ENCODE peak calls at places on chromosomes 1 and 21, in nine cellular contexts. X is AG10803, G is Calu3, Y is choroid plexus epithelial cell, F is brain microvascular endothelial cell, W is kidney epithelial cell, Q is mesothelial cell of epicardium, J is HFF-Myc, E is heart right ventricle. V is an unnamed sample.

GRCh38 chr21:46354046-46354445 is 30.1 kb downstream of the PCNT start:
- DNase-seq in X (no peak), J (no peak), Y (no peak), F (no peak), Q (no peak), G (no peak), E (no peak), W (no peak), V (no peak)

GRCh38 chr1:94672934-94673333 is 131.4 kb upstream of the F3 start:
- DNase-seq in J (peak), W (no peak), X (peak), E (no peak), F (peak), Y (peak), Q (no peak), G (no peak), V (no peak)

GRCh38 chr1:227996187-227996950 is 10.4 kb upstream of the WNT3A start:
- DNase-seq in X (no peak), F (no peak), G (no peak), E (no peak), J (no peak), W (no peak), Q (no peak), Y (no peak), V (no peak)

GRCh38 chr1:230896719-230897118 is 28.4 kb upstream of the C1orf198 start:
- DNase-seq in G (no peak), Y (peak), Q (no peak), J (no peak), W (no peak), X (no peak), F (no peak), E (no peak), V (no peak)

GRCh38 chr1:225745231-225745630 is 32.4 kb upstream of the SRP9 start:
- DNase-seq in Y (no peak), G (no peak), F (no peak), X (no peak), J (no peak), W (no peak), Q (no peak), E (no peak), V (no peak)

GRCh38 chr1:54355931-54356679 is 50.1 kb downstream of the SSBP3 start:
- DNase-seq in F (no peak), W (no peak), X (no peak), Y (no peak), Q (no peak), G (no peak), E (no peak), J (no peak), V (no peak)

GRCh38 chr1:41102208-41102607 is 80.7 kb upstream of the SLFNL1 start:
- DNase-seq in E (peak), F (peak), G (peak), Y (peak), W (peak), J (peak), Q (peak), X (peak), V (peak)

GRCh38 chr1:97797403-97798183 is 123.2 kb downstream of the DPYD start:
- DNase-seq in J (no peak), Y (peak), G (no peak), X (peak), E (peak), Q (no peak), W (no peak), F (peak), V (no peak)

GRCh38 chr1:10852486-10852885 is 56.0 kb upstream of the CASZ1 start:
- DNase-seq in E (no peak), X (no peak), Y (no peak), W (no peak), Q (no peak), G (no peak), F (no peak), J (no peak), V (no peak)

GRCh38 chr1:150554086-150554452 is 4.9 kb downstream of the ADAMTSL4 start:
- DNase-seq in Q (no peak), X (no peak), W (no peak), J (no peak), E (no peak), G (no peak), Y (no peak), F (no peak), V (no peak)

GRCh38 chr1:237570530-237570929 is 320.2 kb downstream of the ZP4 start:
- DNase-seq in Y (no peak), J (no peak), W (no peak), G (no peak), Q (no peak), F (no peak), E (no peak), X (no peak), V (no peak)

GRCh38 chr1:168468042-168468809 is 75.6 kb downstream of the XCL2 start:
- DNase-seq in E (no peak), Y (no peak), X (peak), Q (no peak), J (no peak), G (no peak), W (no peak), F (no peak), V (no peak)

GRCh38 chr1:164648211-164649080 is 89.5 kb downstream of the PBX1 start:
- DNase-seq in Y (peak), E (no peak), F (no peak), G (no peak), X (no peak), Q (no peak), W (no peak), J (no peak), V (no peak)

GRCh38 chr1:17232759-17233661 is 15.9 kb upstream of the PADI3 start:
- DNase-seq in X (peak), J (peak), Q (no peak), G (peak), F (peak), Y (peak), W (peak), E (no peak), V (no peak)

GRCh38 chr1:182054698-182055326 is 6.7 kb downstream of the ZNF648 start:
- DNase-seq in Q (no peak), J (no peak), E (no peak), W (no peak), G (peak), Y (peak), F (peak), X (peak), V (peak)

GRCh38 chr1:24027838-24028468 is 47.8 kb upstream of the SRSF10 start:
- DNase-seq in X (peak), F (peak), Q (no peak), W (no peak), E (no peak), Y (peak), G (no peak), J (peak), V (no peak)
- TF ChIP-seq CTCF in X (peak), F (peak), Q (no peak), W (peak), E (peak), Y (peak), G (no peak), J (peak), V (no peak)

DNA sequence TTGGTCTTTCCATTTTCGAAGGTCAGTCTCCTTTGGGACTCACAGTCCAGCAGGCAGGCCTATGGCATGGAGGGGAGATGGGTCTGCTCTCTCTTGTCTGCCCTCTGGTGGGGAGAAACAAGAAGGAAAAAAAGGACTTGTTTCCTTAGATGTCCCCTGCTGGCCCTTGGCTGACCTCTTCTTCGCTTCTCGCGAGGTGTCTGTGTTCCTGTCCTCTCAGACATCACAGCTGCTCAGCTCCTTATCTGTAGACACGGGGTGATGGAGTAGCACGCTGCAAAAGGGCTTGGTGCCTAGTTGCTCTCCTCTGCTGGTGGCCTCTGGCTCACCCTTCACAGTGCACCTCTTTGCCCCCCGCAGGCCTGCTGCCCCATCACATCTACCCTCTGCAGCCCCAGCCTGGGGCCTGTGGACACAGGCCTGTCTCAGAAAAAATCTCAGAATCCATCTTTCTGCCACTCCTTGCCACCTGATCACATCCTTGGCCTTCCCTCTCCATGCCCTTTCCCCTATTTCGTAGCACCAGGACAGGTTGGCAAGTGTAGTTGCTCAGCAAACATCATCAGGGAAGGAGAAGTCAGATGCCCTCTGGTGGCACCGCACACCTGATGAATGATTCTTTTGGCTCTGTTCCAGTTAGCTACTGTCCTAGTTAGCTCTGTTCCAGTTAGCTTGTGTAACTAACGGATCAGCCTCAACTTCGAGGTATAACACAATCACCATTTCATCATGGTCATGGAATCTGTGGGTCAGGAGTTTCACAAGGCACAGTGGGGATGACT is 18.7 kb upstream of the AK2 start:
- DNase-seq in F (peak), G (peak), X (peak), Q (peak), Y (peak), E (peak), J (peak), W (peak), V (no peak)
- TF ChIP-seq CTCF in F (peak), G (peak), X (peak), Q (peak), Y (peak), E (peak), J (peak), W (peak), V (peak)

DNA sequence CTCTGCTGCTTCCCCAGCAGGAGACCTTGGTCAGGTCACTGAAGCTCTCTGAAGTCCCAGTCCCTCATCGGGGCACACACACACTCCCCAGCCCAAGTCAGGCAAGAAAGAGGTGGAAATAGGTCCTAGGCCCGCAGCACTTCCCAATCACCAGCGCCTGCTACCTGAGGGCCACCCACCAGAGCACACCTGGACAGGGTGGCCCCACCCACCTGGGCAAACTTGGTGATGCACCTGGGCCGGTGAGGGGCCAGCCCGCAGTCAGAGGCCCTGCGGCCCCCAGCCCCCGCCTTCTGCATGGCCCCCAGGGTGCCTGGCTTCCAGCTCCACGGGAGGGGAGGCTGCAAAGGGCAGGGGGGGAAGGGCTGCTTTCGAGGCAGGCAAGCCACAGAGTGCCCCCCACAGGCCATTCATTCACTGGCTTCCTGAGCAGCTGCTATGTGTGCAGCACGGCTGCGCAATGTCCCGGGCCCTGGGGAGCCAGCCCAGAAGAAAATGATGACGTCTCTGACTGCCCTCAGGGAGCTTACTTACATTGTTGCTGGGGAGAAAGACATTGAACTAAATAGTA is 4.7 kb downstream of the SH2D5 start:
- DNase-seq in W (no peak), X (peak), F (no peak), J (no peak), Q (peak), G (no peak), Y (peak), E (no peak), V (no peak)
- TF ChIP-seq CTCF in W (peak), X (no peak), F (peak), J (no peak), Q (no peak), G (no peak), Y (peak), E (no peak), V (no peak)

GRCh38 chr1:33430751-33431593 is at the start of gene PHC2:
- DNase-seq in F (peak), X (peak), Y (peak), Q (peak), E (peak), G (peak), J (peak), W (peak), V (peak)
- TF ChIP-seq CTCF in F (peak), X (no peak), Y (peak), Q (peak), E (peak), G (no peak), J (no peak), W (no peak), V (no peak)

DNA sequence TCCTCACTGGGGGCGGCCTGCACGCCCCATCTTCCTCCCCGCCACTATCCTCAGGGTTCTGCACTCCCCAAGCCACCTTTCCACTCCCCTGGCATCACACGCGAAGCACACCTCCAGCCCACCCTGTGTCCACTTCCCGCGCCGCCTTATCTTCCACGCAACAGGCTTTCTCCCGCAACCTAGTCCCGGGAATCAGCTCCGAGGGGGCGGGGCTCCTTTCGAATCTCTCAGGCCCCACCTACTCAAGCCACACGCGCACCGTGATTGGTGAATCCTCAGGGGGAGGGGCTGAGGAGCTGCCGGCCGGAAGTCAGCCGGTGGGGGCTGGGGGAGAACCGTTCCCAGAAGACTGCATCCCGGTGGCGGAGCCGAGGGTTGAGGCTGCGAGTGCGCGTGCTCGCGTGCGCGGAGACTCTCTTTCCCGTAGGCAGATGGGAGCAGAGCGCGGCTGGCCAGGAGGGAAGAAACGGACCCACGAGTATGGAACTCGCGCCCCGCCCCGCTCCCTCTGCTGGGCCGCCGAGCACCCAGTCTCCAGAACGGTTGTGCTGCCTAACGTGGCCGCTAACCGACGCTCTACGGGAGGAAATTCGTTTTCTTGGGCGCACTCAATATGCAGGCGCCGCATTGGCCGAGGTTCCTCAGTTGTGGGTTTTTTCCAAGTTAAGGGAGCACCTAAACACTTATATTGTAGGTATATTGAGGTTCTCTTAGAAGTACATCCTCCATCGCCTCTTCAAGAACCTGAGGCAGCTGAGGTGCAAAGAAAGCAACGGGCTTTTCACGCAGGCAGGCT is at the start of gene PSRC1:
- DNase-seq in F (peak), G (peak), Q (peak), X (peak), J (peak), E (peak), W (peak), Y (peak), V (peak)
- TF ChIP-seq CTCF in F (peak), G (no peak), Q (peak), X (peak), J (peak), E (peak), W (peak), Y (peak), V (no peak)

GRCh38 chr1:950881-951280 is 8.2 kb downstream of the NOC2L start:
- DNase-seq in W (no peak), J (no peak), X (no peak), Y (no peak), Q (no peak), F (no peak), G (no peak), E (no peak), V (no peak)

GRCh38 chr1:950268-950667 is 8.8 kb downstream of the NOC2L start:
- DNase-seq in F (no peak), E (no peak), X (no peak), W (no peak), Q (no peak), Y (no peak), J (no peak), G (no peak), V (no peak)

GRCh38 chr1:952201-952600 is 6.9 kb downstream of the NOC2L start:
- DNase-seq in J (no peak), Q (no peak), G (no peak), W (no peak), Y (no peak), E (no peak), X (no peak), F (no peak), V (no peak)

GRCh38 chr1:952603-953002 is 6.5 kb downstream of the NOC2L start:
- DNase-seq in J (no peak), W (no peak), X (no peak), E (no peak), F (no peak), Q (no peak), G (no peak), Y (no peak), V (no peak)

DNA sequence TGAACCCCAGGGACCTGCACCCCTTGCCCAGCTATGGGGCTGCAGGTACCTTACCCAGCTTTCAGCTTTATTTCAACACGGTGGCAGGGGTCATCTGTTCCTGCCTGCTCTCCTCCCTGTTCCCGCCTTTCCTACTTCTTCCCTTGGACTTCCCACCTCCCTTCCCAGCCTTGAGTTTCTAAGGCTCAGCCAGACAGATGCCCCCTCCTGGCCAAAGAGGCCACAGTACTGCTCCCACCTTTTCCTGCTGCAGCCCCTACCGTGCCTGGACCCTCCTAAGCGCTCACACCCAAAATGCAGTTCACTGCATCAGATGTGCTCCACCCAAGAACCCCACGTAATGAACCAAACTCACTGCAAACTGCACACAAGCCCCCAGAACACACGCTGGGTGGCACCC is 7.7 kb downstream of the NOC2L start:
- DNase-seq in Q (no peak), Y (no peak), X (peak), F (no peak), J (no peak), E (no peak), G (no peak), W (no peak), V (no peak)
- TF ChIP-seq CTCF in Q (no peak), Y (peak), X (peak), F (peak), J (peak), E (no peak), G (peak), W (peak), V (no peak)

V was measured in omental fat pad.